ENCODE peak calls at places on chromosomes 4 and X, in five cellular contexts. One of them, this sample, is unnamed. For H3K4me1, the result is how much of the 10 kb centered on the place peaks cover.

GRCh38 chrX:102339312-102340298 is 92.6 kb downstream of the NXF2 start:
- DNase-seq in K562: no peak
- DNase-seq in sigmoid colon: peak
- DNase-seq in endothelial cell of umbilical vein: no peak
- DNase-seq in HCT116: no peak
- DNase-seq in this sample: peak

GRCh38 chr4:85423414-85423813 is 51.5 kb upstream of the ARHGAP24 start:
- DNase-seq in sigmoid colon: no peak
- DNase-seq in K562: no peak
- DNase-seq in HCT116: no peak
- DNase-seq in endothelial cell of umbilical vein: no peak
- DNase-seq in this sample: no peak

GRCh38 chr4:92305148-92305877 is 1.5 kb downstream of the GRID2 start:
- DNase-seq in K562: no peak
- DNase-seq in sigmoid colon: no peak
- DNase-seq in HCT116: peak
- DNase-seq in endothelial cell of umbilical vein: peak
- DNase-seq in this sample: no peak

GRCh38 chr4:702618-703048 is 3.0 kb upstream of the PCGF3 start:
- DNase-seq in HCT116: no peak
- DNase-seq in sigmoid colon: peak
- DNase-seq in endothelial cell of umbilical vein: no peak
- DNase-seq in K562: peak
- DNase-seq in this sample: peak

GRCh38 chr4:117326091-117326490 is 240.7 kb upstream of the TRAM1L1 start:
- DNase-seq in K562: no peak
- DNase-seq in sigmoid colon: no peak
- DNase-seq in HCT116: no peak
- DNase-seq in endothelial cell of umbilical vein: no peak
- DNase-seq in this sample: no peak

GRCh38 chr4:37381040-37381668 is 136.6 kb downstream of the NWD2 start:
- DNase-seq in sigmoid colon: no peak
- DNase-seq in K562: peak
- DNase-seq in endothelial cell of umbilical vein: no peak
- DNase-seq in HCT116: no peak
- DNase-seq in this sample: no peak

GRCh38 chr4:76582074-76582816 is 147.2 kb downstream of the SHROOM3 start:
- DNase-seq in endothelial cell of umbilical vein: no peak
- DNase-seq in HCT116: no peak
- DNase-seq in sigmoid colon: no peak
- DNase-seq in K562: no peak
- DNase-seq in this sample: no peak

GRCh38 chr4:52402582-52402981 is 256.5 kb downstream of the USP46 start:
- DNase-seq in endothelial cell of umbilical vein: no peak
- DNase-seq in HCT116: no peak
- DNase-seq in sigmoid colon: no peak
- DNase-seq in K562: no peak
- DNase-seq in this sample: no peak

GRCh38 chr4:146927710-146928109 is 18.0 kb downstream of the TTC29 start:
- DNase-seq in endothelial cell of umbilical vein: no peak
- DNase-seq in K562: no peak
- DNase-seq in HCT116: no peak
- DNase-seq in sigmoid colon: no peak
- DNase-seq in this sample: no peak

GRCh38 chrX:130878350-130879341 is 24.4 kb downstream of the ENOX2 start:
- DNase-seq in HCT116: peak
- DNase-seq in K562: no peak
- DNase-seq in endothelial cell of umbilical vein: peak
- DNase-seq in sigmoid colon: no peak
- DNase-seq in this sample: no peak

GRCh38 chrX:16923157-16923556 is 23.3 kb upstream of the REPS2 start:
- DNase-seq in HCT116: no peak
- DNase-seq in K562: no peak
- DNase-seq in endothelial cell of umbilical vein: no peak
- DNase-seq in sigmoid colon: no peak
- DNase-seq in this sample: no peak

GRCh38 chrX:97504435-97504834 is 620.7 kb downstream of the RPA4 start:
- DNase-seq in HCT116: no peak
- DNase-seq in K562: no peak
- DNase-seq in sigmoid colon: no peak
- DNase-seq in endothelial cell of umbilical vein: no peak
- DNase-seq in this sample: no peak

GRCh38 chrX:97057349-97057909 is 173.7 kb downstream of the RPA4 start:
- DNase-seq in endothelial cell of umbilical vein: peak
- DNase-seq in K562: no peak
- DNase-seq in sigmoid colon: no peak
- DNase-seq in HCT116: no peak
- DNase-seq in this sample: no peak

GRCh38 chrX:13059269-13059668 is 14.8 kb upstream of the FAM9C start:
- DNase-seq in sigmoid colon: no peak
- DNase-seq in HCT116: no peak
- DNase-seq in endothelial cell of umbilical vein: no peak
- DNase-seq in K562: no peak
- DNase-seq in this sample: no peak

GRCh38 chr4:116599859-116600258 is 485.5 kb downstream of the TRAM1L1 start:
- DNase-seq in endothelial cell of umbilical vein: no peak
- DNase-seq in sigmoid colon: no peak
- DNase-seq in K562: peak
- DNase-seq in HCT116: no peak
- DNase-seq in this sample: peak

GRCh38 chrX:52217494-52218160 is 32.9 kb downstream of the MAGED4 start:
- DNase-seq in HCT116: no peak
- DNase-seq in sigmoid colon: no peak
- DNase-seq in endothelial cell of umbilical vein: no peak
- DNase-seq in K562: no peak
- DNase-seq in this sample: no peak

GRCh38 chr4:185395255-185395955 is at the start of gene LRP2BP:
- DNase-seq in HCT116: no peak
- DNase-seq in endothelial cell of umbilical vein: peak
- DNase-seq in K562: no peak
- DNase-seq in sigmoid colon: no peak
- DNase-seq in this sample: no peak

GRCh38 chrX:154546354-154547244 is at the start of gene G6PD:
- DNase-seq in HCT116: peak
- DNase-seq in endothelial cell of umbilical vein: peak
- DNase-seq in sigmoid colon: no peak
- DNase-seq in K562: peak
- DNase-seq in this sample: peak

GRCh38 chr4:38664704-38665401 is 854 bp downstream of the KLF3 start:
- DNase-seq in sigmoid colon: peak
- DNase-seq in endothelial cell of umbilical vein: peak
- DNase-seq in HCT116: no peak
- DNase-seq in K562: peak
- DNase-seq in this sample: peak

GRCh38 chrX:80812176-80812575 is 2.5 kb upstream of the BRWD3 start:
- DNase-seq in K562: no peak
- DNase-seq in sigmoid colon: no peak
- DNase-seq in HCT116: no peak
- DNase-seq in endothelial cell of umbilical vein: peak
- DNase-seq in this sample: no peak

GRCh38 chrX:6052111-6052745 is 176.4 kb downstream of the NLGN4X start:
- DNase-seq in K562: no peak
- DNase-seq in endothelial cell of umbilical vein: no peak
- DNase-seq in sigmoid colon: no peak
- DNase-seq in HCT116: no peak
- DNase-seq in this sample: no peak

GRCh38 chrX:43655961-43656494 is at the start of gene MAOA:
- DNase-seq in K562: no peak
- DNase-seq in HCT116: no peak
- DNase-seq in sigmoid colon: peak
- DNase-seq in endothelial cell of umbilical vein: peak
- DNase-seq in this sample: peak

GRCh38 chr4:127055349-127055748 is 577.4 kb upstream of the INTU start:
- DNase-seq in HCT116: no peak
- DNase-seq in sigmoid colon: no peak
- DNase-seq in K562: no peak
- DNase-seq in endothelial cell of umbilical vein: no peak
- DNase-seq in this sample: no peak

GRCh38 chrX:9440116-9440844 is 24.6 kb upstream of the TBL1X start:
- DNase-seq in HCT116: no peak
- DNase-seq in sigmoid colon: no peak
- DNase-seq in endothelial cell of umbilical vein: no peak
- DNase-seq in K562: no peak
- DNase-seq in this sample: no peak

GRCh38 chrX:34978171-34978570 is 35.6 kb downstream of the FAM47B start:
- DNase-seq in endothelial cell of umbilical vein: no peak
- DNase-seq in sigmoid colon: no peak
- DNase-seq in HCT116: no peak
- DNase-seq in K562: no peak
- DNase-seq in this sample: no peak

GRCh38 chrX:149950681-149951080 is 12.4 kb upstream of the EOLA2 start:
- DNase-seq in sigmoid colon: no peak
- DNase-seq in K562: peak
- DNase-seq in HCT116: peak
- DNase-seq in endothelial cell of umbilical vein: peak
- DNase-seq in this sample: no peak

GRCh38 chrX:48468693-48469691 is 1.1 kb downstream of the SLC38A5 start:
- DNase-seq in K562: peak
- DNase-seq in HCT116: no peak
- DNase-seq in sigmoid colon: peak
- DNase-seq in endothelial cell of umbilical vein: no peak
- DNase-seq in this sample: no peak

GRCh38 chrX:48467331-48467761 is 2.7 kb downstream of the SLC38A5 start:
- DNase-seq in K562: peak
- DNase-seq in HCT116: no peak
- DNase-seq in sigmoid colon: no peak
- DNase-seq in endothelial cell of umbilical vein: no peak
- DNase-seq in this sample: no peak

GRCh38 chrX:48465336-48465933 is 4.6 kb downstream of the SLC38A5 start:
- DNase-seq in endothelial cell of umbilical vein: no peak
- DNase-seq in sigmoid colon: no peak
- DNase-seq in K562: no peak
- DNase-seq in HCT116: no peak
- DNase-seq in this sample: no peak

GRCh38 chrX:48468247-48468671 is 1.8 kb downstream of the SLC38A5 start:
- DNase-seq in HCT116: no peak
- DNase-seq in sigmoid colon: peak
- DNase-seq in endothelial cell of umbilical vein: no peak
- DNase-seq in K562: peak
- DNase-seq in this sample: no peak

GRCh38 chrX:48466696-48467095 is 3.4 kb downstream of the SLC38A5 start:
- DNase-seq in HCT116: no peak
- DNase-seq in sigmoid colon: no peak
- DNase-seq in K562: peak
- DNase-seq in endothelial cell of umbilical vein: no peak
- DNase-seq in this sample: no peak
- H3K4me3 ChIP-seq in HCT116: no peak
- H3K4me3 ChIP-seq in sigmoid colon: no peak
- H3K4me3 ChIP-seq in K562: peak
- H3K4me3 ChIP-seq in endothelial cell of umbilical vein: no peak
- H3K4me3 ChIP-seq in this sample: no peak

GRCh38 chr4:7060346-7061150 is 7.3 kb downstream of the GRPEL1 start:
- DNase-seq in endothelial cell of umbilical vein: no peak
- DNase-seq in K562: no peak
- DNase-seq in HCT116: no peak
- DNase-seq in sigmoid colon: peak
- DNase-seq in this sample: peak

GRCh38 chr4:7063362-7063761 is 4.5 kb downstream of the GRPEL1 start:
- DNase-seq in HCT116: no peak
- DNase-seq in endothelial cell of umbilical vein: no peak
- DNase-seq in K562: no peak
- DNase-seq in sigmoid colon: peak
- DNase-seq in this sample: peak

GRCh38 chr4:7059673-7060072 is 8.2 kb downstream of the GRPEL1 start:
- DNase-seq in endothelial cell of umbilical vein: no peak
- DNase-seq in sigmoid colon: peak
- DNase-seq in HCT116: no peak
- DNase-seq in K562: no peak
- DNase-seq in this sample: no peak

GRCh38 chr4:7062816-7063215 is 5.0 kb downstream of the GRPEL1 start:
- DNase-seq in sigmoid colon: no peak
- DNase-seq in endothelial cell of umbilical vein: no peak
- DNase-seq in K562: no peak
- DNase-seq in HCT116: no peak
- DNase-seq in this sample: no peak

GRCh38 chr4:7061815-7062214 is 6.0 kb downstream of the GRPEL1 start:
- DNase-seq in K562: no peak
- DNase-seq in endothelial cell of umbilical vein: no peak
- DNase-seq in sigmoid colon: peak
- DNase-seq in HCT116: no peak
- DNase-seq in this sample: no peak
- H3K4me1 ChIP-seq in K562: under half
- H3K4me1 ChIP-seq in endothelial cell of umbilical vein: under half
- H3K4me1 ChIP-seq in sigmoid colon: under half
- H3K4me1 ChIP-seq in HCT116: under half
- H3K4me1 ChIP-seq in this sample: under half

GRCh38 chr4:74166823-74167222 is 8.9 kb downstream of the MTHFD2L start:
- DNase-seq in K562: no peak
- DNase-seq in endothelial cell of umbilical vein: no peak
- DNase-seq in sigmoid colon: no peak
- DNase-seq in HCT116: no peak
- DNase-seq in this sample: no peak

GRCh38 chr4:74161676-74162450 is 3.9 kb downstream of the MTHFD2L start:
- DNase-seq in sigmoid colon: no peak
- DNase-seq in endothelial cell of umbilical vein: no peak
- DNase-seq in K562: no peak
- DNase-seq in HCT116: no peak
- DNase-seq in this sample: no peak

GRCh38 chr4:74167585-74167984 is 9.7 kb downstream of the MTHFD2L start:
- DNase-seq in sigmoid colon: no peak
- DNase-seq in K562: no peak
- DNase-seq in endothelial cell of umbilical vein: no peak
- DNase-seq in HCT116: no peak
- DNase-seq in this sample: no peak

GRCh38 chr4:74168841-74169240 is 10.9 kb downstream of the MTHFD2L start:
- DNase-seq in K562: no peak
- DNase-seq in HCT116: no peak
- DNase-seq in endothelial cell of umbilical vein: no peak
- DNase-seq in sigmoid colon: no peak
- DNase-seq in this sample: no peak

GRCh38 chr4:74166135-74166534 is 8.2 kb downstream of the MTHFD2L start:
- DNase-seq in K562: no peak
- DNase-seq in sigmoid colon: no peak
- DNase-seq in endothelial cell of umbilical vein: no peak
- DNase-seq in HCT116: no peak
- DNase-seq in this sample: no peak
- TF ChIP-seq POLR2AphosphoS5 in K562: no peak
- TF ChIP-seq POLR2AphosphoS5 in sigmoid colon: no peak
- TF ChIP-seq POLR2AphosphoS5 in endothelial cell of umbilical vein: no peak
- TF ChIP-seq POLR2AphosphoS5 in HCT116: no peak
- TF ChIP-seq POLR2AphosphoS5 in this sample: no peak

DNA sequence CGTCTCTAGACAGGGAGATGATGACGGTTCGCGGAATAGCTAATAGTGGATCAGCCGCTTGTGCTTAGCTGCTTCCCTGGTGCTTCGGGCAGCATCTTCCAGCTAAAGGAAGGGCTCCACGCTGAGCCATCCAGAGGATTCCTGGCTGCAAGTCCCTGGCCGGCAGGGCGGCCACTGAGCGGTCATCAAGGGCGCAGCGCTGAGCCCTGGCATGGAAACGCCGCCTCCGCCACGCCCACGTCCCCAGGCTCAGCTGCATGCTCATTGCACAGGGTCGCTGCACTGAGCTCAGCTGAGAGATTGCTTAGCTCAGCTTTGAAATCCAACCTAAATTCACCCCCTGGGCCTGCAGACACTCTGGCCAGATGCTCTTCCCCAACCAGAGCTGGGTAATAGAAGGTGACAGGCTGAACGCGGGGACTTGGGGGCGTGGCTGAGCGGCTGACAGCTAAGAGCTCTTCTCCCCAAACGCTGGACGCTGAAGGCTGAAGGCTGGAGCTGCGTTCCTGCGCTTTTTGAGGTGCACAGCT is 118.2 kb upstream of the KIT start:
- DNase-seq in endothelial cell of umbilical vein: peak
- DNase-seq in HCT116: no peak
- DNase-seq in K562: peak
- DNase-seq in sigmoid colon: no peak
- DNase-seq in this sample: peak
- H3K4me3 ChIP-seq in endothelial cell of umbilical vein: peak
- H3K4me3 ChIP-seq in HCT116: no peak
- H3K4me3 ChIP-seq in K562: peak
- H3K4me3 ChIP-seq in sigmoid colon: no peak
- H3K4me3 ChIP-seq in this sample: peak